ENCODE peak calls at places on chromosomes 12 and 14, in seven cellular contexts. N is upper lobe of right lung, G is Calu3, Y is body of pancreas, Q is foreskin keratinocyte, Z is epithelial cell of proximal tubule, I is uterus. P is an unnamed sample.

GRCh38 chr14:75487155-75487671 is 35.1 kb upstream of the BATF start:
- DNase-seq in N (no peak), Y (no peak), G (peak; percentile 17), Z (peak; percentile 25), Q (peak; percentile 87), I (no peak), P (peak; percentile 91)

GRCh38 chr12:89524201-89525001 is at the start of gene GALNT4:
- DNase-seq in Q (peak; percentile 80), G (peak; percentile 94), Y (peak; percentile 87), N (peak; percentile 93), Z (peak; percentile 44), I (peak; percentile 83), P (peak; percentile 86)

GRCh38 chr12:53053223-53054111 is 3.6 kb downstream of the TNS2 start:
- DNase-seq in Z (no peak), G (peak; percentile 86), N (peak; percentile 86), Y (peak; percentile 81), Q (peak; percentile 71), I (peak; percentile 71), P (peak; percentile 45)

GRCh38 chr14:52801014-52801708 is 9.8 kb upstream of the GNPNAT1 start:
- DNase-seq in G (no peak), N (no peak), Y (no peak), Q (peak; percentile 55), I (no peak), Z (no peak), P (no peak)

GRCh38 chr14:51963164-51963733 is 26.1 kb upstream of the RTRAF start:
- DNase-seq in I (no peak), Z (no peak), Q (peak; percentile 1), N (no peak), Y (no peak), G (no peak), P (no peak)

GRCh38 chr12:12156835-12157234 is 86.1 kb downstream of the BCL2L14 start:
- DNase-seq in Q (no peak), Z (no peak), I (no peak), Y (no peak), N (no peak), G (no peak), P (no peak)

GRCh38 chr14:33617154-33617553 is 333.7 kb downstream of the EGLN3 start:
- DNase-seq in Y (no peak), I (no peak), Q (peak; percentile 81), Z (peak; percentile 40), N (no peak), G (no peak), P (no peak)

GRCh38 chr14:94465042-94465441 is 11.0 kb downstream of the SERPINA9 start:
- DNase-seq in Z (no peak), Y (no peak), I (no peak), Q (no peak), N (no peak), G (no peak), P (no peak)

GRCh38 chr12:118164798-118165486 is 29.0 kb downstream of the PEBP1 start:
- DNase-seq in Q (peak; percentile 14), N (no peak), Z (no peak), Y (no peak), I (no peak), G (peak; percentile 50), P (peak; percentile 15)

GRCh38 chr14:51540364-51540763 is 111.3 kb upstream of the FRMD6 start:
- DNase-seq in N (no peak), I (no peak), Z (no peak), Y (no peak), G (no peak), Q (peak; percentile 83), P (no peak)

DNA sequence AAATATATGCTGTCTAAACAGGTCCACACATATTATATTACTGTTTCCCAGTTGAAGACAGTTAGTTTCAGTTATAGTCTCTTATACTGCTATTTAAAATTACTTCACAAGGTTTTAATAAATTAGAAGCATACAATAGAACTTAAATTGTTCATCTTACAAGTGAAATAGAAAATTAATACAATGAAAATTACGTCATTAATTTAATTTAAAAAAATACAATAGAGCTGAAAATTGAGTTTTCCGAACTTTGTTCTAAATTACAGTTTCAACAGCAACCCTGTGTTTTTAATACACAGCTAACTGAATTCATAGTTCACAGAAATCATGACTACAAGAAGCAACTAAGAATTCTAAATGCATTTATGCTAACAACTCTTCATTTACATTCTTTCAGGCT is 525.7 kb upstream of the FOXG1 start:
- DNase-seq in I (no peak), N (no peak), Q (no peak), Z (no peak), G (no peak), Y (no peak), P (no peak)
- TF ChIP-seq CTCF in I (no peak), N (no peak), Q (no peak), Z (no peak), G (no peak), Y (no peak), P (no peak)

GRCh38 chr12:78101946-78102635 is 271.4 kb downstream of the NAV3 start:
- DNase-seq in G (peak; percentile 17), I (no peak), N (no peak), Y (no peak), Z (no peak), Q (no peak), P (no peak)

GRCh38 chr12:78095623-78096022 is 264.9 kb downstream of the NAV3 start:
- DNase-seq in Y (no peak), Q (peak; percentile 53), Z (no peak), G (no peak), N (no peak), I (no peak), P (no peak)

GRCh38 chr12:78099806-78100205 is 269.1 kb downstream of the NAV3 start:
- DNase-seq in Q (no peak), G (no peak), I (no peak), Y (no peak), Z (no peak), N (no peak), P (no peak)

GRCh38 chr12:78101181-78101876 is 270.6 kb downstream of the NAV3 start:
- DNase-seq in Q (no peak), Y (no peak), Z (no peak), I (no peak), N (no peak), G (no peak), P (no peak)

GRCh38 chr12:78096909-78097597 is 266.4 kb downstream of the NAV3 start:
- DNase-seq in Z (no peak), G (no peak), Y (no peak), N (no peak), Q (no peak), I (peak; percentile 28), P (no peak)
- TF ChIP-seq CTCF in Z (no peak), G (no peak), Y (no peak), N (no peak), Q (no peak), I (no peak), P (no peak)

DNA sequence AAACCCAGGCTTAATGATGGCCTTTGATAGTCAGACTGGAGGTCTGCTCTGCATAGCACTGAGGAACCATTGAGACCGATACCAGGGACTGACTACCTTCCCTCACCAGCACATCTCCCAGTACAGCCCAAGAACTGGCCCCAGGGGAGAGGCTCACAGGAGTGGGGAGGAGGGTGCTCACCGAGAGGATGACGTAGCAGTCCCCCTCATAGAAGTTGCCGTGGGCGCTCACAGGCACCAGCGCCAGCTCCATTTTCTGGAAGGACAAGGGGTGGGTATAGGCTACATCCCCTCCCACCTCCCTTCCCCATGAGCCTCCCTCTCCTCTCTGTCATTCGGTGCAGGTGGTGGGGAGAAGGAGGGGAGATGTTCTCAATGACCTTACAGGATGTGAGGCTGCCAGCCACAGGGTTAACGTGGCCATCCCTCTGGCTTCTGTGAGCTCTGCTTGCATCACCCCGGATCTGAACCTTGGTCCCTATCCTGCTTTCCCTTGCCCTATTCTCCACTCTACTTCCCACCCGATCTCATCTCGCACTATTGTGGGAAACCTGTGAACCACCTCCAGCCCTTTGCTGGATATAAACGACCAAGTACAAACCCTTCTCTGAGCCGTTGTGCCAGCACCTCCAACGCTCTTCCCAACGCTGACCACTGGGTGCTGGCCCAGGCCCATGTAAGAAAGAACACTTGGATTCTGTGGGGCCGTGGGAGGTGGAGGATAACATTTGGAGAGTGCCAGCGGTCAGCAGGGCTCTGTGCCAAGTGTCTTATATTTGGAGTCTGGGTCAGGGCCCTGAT is 4.4 kb downstream of the AVIL start:
- DNase-seq in Y (no peak), Q (no peak), Z (no peak), I (peak; percentile 58), N (peak; percentile 19), G (no peak), P (no peak)
- TF ChIP-seq CTCF in Y (no peak), Q (no peak), Z (no peak), I (no peak), N (no peak), G (no peak), P (no peak)

GRCh38 chr12:69433653-69434052 is 36.5 kb upstream of the FRS2 start:
- DNase-seq in I (no peak), Q (no peak), Z (no peak), G (no peak), N (no peak), Y (no peak), P (no peak)
- TF ChIP-seq CTCF in I (no peak), Q (no peak), Z (no peak), G (no peak), N (no peak), Y (no peak), P (no peak)

GRCh38 chr14:55131782-55132181 is 2.7 kb downstream of the LGALS3 start:
- DNase-seq in N (no peak), G (peak; percentile 42), Y (no peak), I (no peak), Z (no peak), Q (peak; percentile 14), P (peak; percentile 19)
- TF ChIP-seq CTCF in N (peak; percentile 26), G (no peak), Y (no peak), I (no peak), Z (peak; percentile 19), Q (peak; percentile 35), P (no peak)

DNA sequence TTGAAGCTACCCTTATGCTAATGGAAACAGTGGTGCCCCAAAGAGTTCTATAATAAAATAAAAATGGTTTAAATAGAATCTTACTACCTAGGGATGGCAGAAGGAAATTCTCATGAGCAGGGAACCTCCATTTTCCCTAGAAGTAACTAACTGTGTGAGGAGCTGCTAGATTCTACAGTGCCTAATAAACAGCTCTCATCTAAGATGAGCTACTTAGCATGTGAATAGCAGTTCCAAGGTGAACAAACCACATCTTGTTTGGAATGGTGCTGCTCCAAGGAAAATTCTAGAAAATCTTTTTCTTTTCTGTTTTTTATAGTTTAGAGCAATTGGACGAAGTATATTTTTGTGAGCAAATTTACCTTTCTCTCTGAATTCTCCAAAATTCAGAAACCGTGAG is 1015.3 kb upstream of the NOVA1 start:
- DNase-seq in G (no peak), Z (no peak), I (no peak), N (no peak), Y (no peak), Q (no peak), P (no peak)
- TF ChIP-seq CTCF in G (no peak), Z (no peak), I (no peak), N (no peak), Y (no peak), Q (no peak), P (no peak)